ENCODE peak calls at places on chromosomes 4 and X, in seven cellular contexts. One of them, this sample, is unnamed.

GRCh38 chr4:68011684-68012083 is 48.4 kb upstream of the TMPRSS11A start:
- DNase-seq in HFFc6: no peak
- DNase-seq in coronary artery: no peak
- DNase-seq in caudate nucleus: no peak
- DNase-seq in choroid plexus epithelial cell: no peak
- DNase-seq in activated T-helper 2 cell treated with anti-CD3 and anti-CD28 coated beads, Interferon-gamma antibody, Interleukin-2, Interleukin-4, amounts not matched to agents 10 μg/mL and 5 μg/mL and 100 μg/mL, durations not matched to agents 14 hours and 24 hours and 36 hours: no peak
- DNase-seq in GM13976: no peak
- DNase-seq in this sample: no peak

GRCh38 chr4:801436-802124 is 24.3 kb downstream of the CPLX1 start:
- DNase-seq in HFFc6: no peak
- DNase-seq in coronary artery: no peak
- DNase-seq in caudate nucleus: no peak
- DNase-seq in choroid plexus epithelial cell: no peak
- DNase-seq in activated T-helper 2 cell treated with anti-CD3 and anti-CD28 coated beads, Interferon-gamma antibody, Interleukin-2, Interleukin-4, amounts not matched to agents 10 μg/mL and 5 μg/mL and 100 μg/mL, durations not matched to agents 14 hours and 24 hours and 36 hours: no peak
- DNase-seq in GM13976: no peak
- DNase-seq in this sample: no peak

GRCh38 chr4:20391224-20391623 is 139.5 kb downstream of the SLIT2 start:
- DNase-seq in HFFc6: peak; percentile 27
- DNase-seq in coronary artery: no peak
- DNase-seq in caudate nucleus: no peak
- DNase-seq in choroid plexus epithelial cell: peak; percentile 74
- DNase-seq in activated T-helper 2 cell treated with anti-CD3 and anti-CD28 coated beads, Interferon-gamma antibody, Interleukin-2, Interleukin-4, amounts not matched to agents 10 μg/mL and 5 μg/mL and 100 μg/mL, durations not matched to agents 14 hours and 24 hours and 36 hours: no peak
- DNase-seq in GM13976: no peak
- DNase-seq in this sample: peak; percentile 73

GRCh38 chr4:57131849-57132745 is 21.9 kb upstream of the IGFBP7 start:
- DNase-seq in HFFc6: no peak
- DNase-seq in coronary artery: no peak
- DNase-seq in caudate nucleus: no peak
- DNase-seq in choroid plexus epithelial cell: peak; percentile 46
- DNase-seq in activated T-helper 2 cell treated with anti-CD3 and anti-CD28 coated beads, Interferon-gamma antibody, Interleukin-2, Interleukin-4, amounts not matched to agents 10 μg/mL and 5 μg/mL and 100 μg/mL, durations not matched to agents 14 hours and 24 hours and 36 hours: no peak
- DNase-seq in GM13976: no peak
- DNase-seq in this sample: peak; percentile 34

GRCh38 chr4:183637461-183637860 is 21.5 kb downstream of the RWDD4 start:
- DNase-seq in HFFc6: no peak
- DNase-seq in coronary artery: no peak
- DNase-seq in caudate nucleus: no peak
- DNase-seq in choroid plexus epithelial cell: peak; percentile 53
- DNase-seq in activated T-helper 2 cell treated with anti-CD3 and anti-CD28 coated beads, Interferon-gamma antibody, Interleukin-2, Interleukin-4, amounts not matched to agents 10 μg/mL and 5 μg/mL and 100 μg/mL, durations not matched to agents 14 hours and 24 hours and 36 hours: no peak
- DNase-seq in GM13976: no peak
- DNase-seq in this sample: peak; percentile 36

GRCh38 chr4:139973015-139973414 is 181.0 kb downstream of the MAML3 start:
- DNase-seq in HFFc6: no peak
- DNase-seq in coronary artery: no peak
- DNase-seq in caudate nucleus: no peak
- DNase-seq in choroid plexus epithelial cell: no peak
- DNase-seq in activated T-helper 2 cell treated with anti-CD3 and anti-CD28 coated beads, Interferon-gamma antibody, Interleukin-2, Interleukin-4, amounts not matched to agents 10 μg/mL and 5 μg/mL and 100 μg/mL, durations not matched to agents 14 hours and 24 hours and 36 hours: no peak
- DNase-seq in GM13976: no peak
- DNase-seq in this sample: no peak

GRCh38 chr4:73309211-73309610 is 50.6 kb upstream of the ANKRD17 start:
- DNase-seq in HFFc6: peak; percentile 24
- DNase-seq in coronary artery: no peak
- DNase-seq in caudate nucleus: no peak
- DNase-seq in choroid plexus epithelial cell: peak; percentile 57
- DNase-seq in activated T-helper 2 cell treated with anti-CD3 and anti-CD28 coated beads, Interferon-gamma antibody, Interleukin-2, Interleukin-4, amounts not matched to agents 10 μg/mL and 5 μg/mL and 100 μg/mL, durations not matched to agents 14 hours and 24 hours and 36 hours: no peak
- DNase-seq in GM13976: no peak
- DNase-seq in this sample: peak; percentile 63

GRCh38 chrX:40012800-40013682 is 84.7 kb downstream of the BCOR start:
- DNase-seq in HFFc6: peak; percentile 50
- DNase-seq in coronary artery: peak; percentile 80
- DNase-seq in caudate nucleus: no peak
- DNase-seq in choroid plexus epithelial cell: peak; percentile 64
- DNase-seq in activated T-helper 2 cell treated with anti-CD3 and anti-CD28 coated beads, Interferon-gamma antibody, Interleukin-2, Interleukin-4, amounts not matched to agents 10 μg/mL and 5 μg/mL and 100 μg/mL, durations not matched to agents 14 hours and 24 hours and 36 hours: peak; percentile 41
- DNase-seq in GM13976: peak; percentile 70
- DNase-seq in this sample: peak; percentile 70

GRCh38 chrX:154370300-154370881 is 4.0 kb downstream of the FLNA start:
- DNase-seq in HFFc6: no peak
- DNase-seq in coronary artery: no peak
- DNase-seq in caudate nucleus: no peak
- DNase-seq in choroid plexus epithelial cell: peak; percentile 31
- DNase-seq in activated T-helper 2 cell treated with anti-CD3 and anti-CD28 coated beads, Interferon-gamma antibody, Interleukin-2, Interleukin-4, amounts not matched to agents 10 μg/mL and 5 μg/mL and 100 μg/mL, durations not matched to agents 14 hours and 24 hours and 36 hours: no peak
- DNase-seq in GM13976: no peak
- DNase-seq in this sample: peak; percentile 44

GRCh38 chr4:75916091-75916661 is 13.9 kb upstream of the PPEF2 start:
- DNase-seq in HFFc6: peak; percentile 46
- DNase-seq in coronary artery: no peak
- DNase-seq in caudate nucleus: no peak
- DNase-seq in choroid plexus epithelial cell: peak; percentile 78
- DNase-seq in activated T-helper 2 cell treated with anti-CD3 and anti-CD28 coated beads, Interferon-gamma antibody, Interleukin-2, Interleukin-4, amounts not matched to agents 10 μg/mL and 5 μg/mL and 100 μg/mL, durations not matched to agents 14 hours and 24 hours and 36 hours: peak; percentile 18
- DNase-seq in GM13976: peak; percentile 66
- DNase-seq in this sample: peak; percentile 75

GRCh38 chrX:9746148-9746880 is 19.3 kb downstream of the GPR143 start:
- DNase-seq in HFFc6: peak; percentile 34
- DNase-seq in coronary artery: no peak
- DNase-seq in caudate nucleus: no peak
- DNase-seq in choroid plexus epithelial cell: peak; percentile 69
- DNase-seq in activated T-helper 2 cell treated with anti-CD3 and anti-CD28 coated beads, Interferon-gamma antibody, Interleukin-2, Interleukin-4, amounts not matched to agents 10 μg/mL and 5 μg/mL and 100 μg/mL, durations not matched to agents 14 hours and 24 hours and 36 hours: no peak
- DNase-seq in GM13976: no peak
- DNase-seq in this sample: peak; percentile 10

GRCh38 chrX:154409222-154409871 is at the start of gene DNASE1L1:
- DNase-seq in HFFc6: peak; percentile 89
- DNase-seq in coronary artery: peak; percentile 96
- DNase-seq in caudate nucleus: no peak
- DNase-seq in choroid plexus epithelial cell: peak; percentile 82
- DNase-seq in activated T-helper 2 cell treated with anti-CD3 and anti-CD28 coated beads, Interferon-gamma antibody, Interleukin-2, Interleukin-4, amounts not matched to agents 10 μg/mL and 5 μg/mL and 100 μg/mL, durations not matched to agents 14 hours and 24 hours and 36 hours: no peak
- DNase-seq in GM13976: peak; percentile 81
- DNase-seq in this sample: peak; percentile 84

GRCh38 chr4:147103403-147103946 is 157.8 kb upstream of the TTC29 start:
- DNase-seq in HFFc6: peak; percentile 96
- DNase-seq in coronary artery: peak; percentile 96
- DNase-seq in caudate nucleus: no peak
- DNase-seq in choroid plexus epithelial cell: peak; percentile 97
- DNase-seq in activated T-helper 2 cell treated with anti-CD3 and anti-CD28 coated beads, Interferon-gamma antibody, Interleukin-2, Interleukin-4, amounts not matched to agents 10 μg/mL and 5 μg/mL and 100 μg/mL, durations not matched to agents 14 hours and 24 hours and 36 hours: no peak
- DNase-seq in GM13976: no peak
- DNase-seq in this sample: peak; percentile 98

GRCh38 chr4:24559889-24560288 is 24.5 kb downstream of the DHX15 start:
- DNase-seq in HFFc6: no peak
- DNase-seq in coronary artery: no peak
- DNase-seq in caudate nucleus: no peak
- DNase-seq in choroid plexus epithelial cell: peak; percentile 44
- DNase-seq in activated T-helper 2 cell treated with anti-CD3 and anti-CD28 coated beads, Interferon-gamma antibody, Interleukin-2, Interleukin-4, amounts not matched to agents 10 μg/mL and 5 μg/mL and 100 μg/mL, durations not matched to agents 14 hours and 24 hours and 36 hours: no peak
- DNase-seq in GM13976: no peak
- DNase-seq in this sample: peak; percentile 36

GRCh38 chr4:143133966-143134365 is 50.8 kb upstream of the USP38 start:
- DNase-seq in HFFc6: no peak
- DNase-seq in coronary artery: no peak
- DNase-seq in caudate nucleus: no peak
- DNase-seq in choroid plexus epithelial cell: no peak
- DNase-seq in activated T-helper 2 cell treated with anti-CD3 and anti-CD28 coated beads, Interferon-gamma antibody, Interleukin-2, Interleukin-4, amounts not matched to agents 10 μg/mL and 5 μg/mL and 100 μg/mL, durations not matched to agents 14 hours and 24 hours and 36 hours: no peak
- DNase-seq in GM13976: no peak
- DNase-seq in this sample: no peak

GRCh38 chr4:55819634-55820033 is at the start of gene EXOC1L:
- DNase-seq in HFFc6: no peak
- DNase-seq in coronary artery: no peak
- DNase-seq in caudate nucleus: peak; percentile 1
- DNase-seq in choroid plexus epithelial cell: peak; percentile 12
- DNase-seq in activated T-helper 2 cell treated with anti-CD3 and anti-CD28 coated beads, Interferon-gamma antibody, Interleukin-2, Interleukin-4, amounts not matched to agents 10 μg/mL and 5 μg/mL and 100 μg/mL, durations not matched to agents 14 hours and 24 hours and 36 hours: no peak
- DNase-seq in GM13976: no peak
- DNase-seq in this sample: peak; percentile 22

GRCh38 chr4:107453231-107453630 is 266.8 kb downstream of the PAPSS1 start:
- DNase-seq in HFFc6: no peak
- DNase-seq in coronary artery: no peak
- DNase-seq in caudate nucleus: no peak
- DNase-seq in choroid plexus epithelial cell: peak; percentile 2
- DNase-seq in activated T-helper 2 cell treated with anti-CD3 and anti-CD28 coated beads, Interferon-gamma antibody, Interleukin-2, Interleukin-4, amounts not matched to agents 10 μg/mL and 5 μg/mL and 100 μg/mL, durations not matched to agents 14 hours and 24 hours and 36 hours: no peak
- DNase-seq in GM13976: no peak
- DNase-seq in this sample: peak; percentile 21

GRCh38 chr4:78612398-78613005 is 60.9 kb downstream of the ANXA3 start:
- DNase-seq in HFFc6: peak; percentile 45
- DNase-seq in coronary artery: no peak
- DNase-seq in caudate nucleus: peak; percentile 19
- DNase-seq in choroid plexus epithelial cell: peak; percentile 77
- DNase-seq in activated T-helper 2 cell treated with anti-CD3 and anti-CD28 coated beads, Interferon-gamma antibody, Interleukin-2, Interleukin-4, amounts not matched to agents 10 μg/mL and 5 μg/mL and 100 μg/mL, durations not matched to agents 14 hours and 24 hours and 36 hours: no peak
- DNase-seq in GM13976: peak; percentile 14
- DNase-seq in this sample: peak; percentile 78

GRCh38 chr4:73010789-73011628 is 58.5 kb downstream of the COX18 start:
- DNase-seq in HFFc6: no peak
- DNase-seq in coronary artery: no peak
- DNase-seq in caudate nucleus: no peak
- DNase-seq in choroid plexus epithelial cell: no peak
- DNase-seq in activated T-helper 2 cell treated with anti-CD3 and anti-CD28 coated beads, Interferon-gamma antibody, Interleukin-2, Interleukin-4, amounts not matched to agents 10 μg/mL and 5 μg/mL and 100 μg/mL, durations not matched to agents 14 hours and 24 hours and 36 hours: no peak
- DNase-seq in GM13976: no peak
- DNase-seq in this sample: no peak

GRCh38 chr4:88533088-88533790 is 9.7 kb upstream of the PYURF start:
- DNase-seq in HFFc6: peak; percentile 56
- DNase-seq in coronary artery: no peak
- DNase-seq in caudate nucleus: no peak
- DNase-seq in choroid plexus epithelial cell: peak; percentile 39
- DNase-seq in activated T-helper 2 cell treated with anti-CD3 and anti-CD28 coated beads, Interferon-gamma antibody, Interleukin-2, Interleukin-4, amounts not matched to agents 10 μg/mL and 5 μg/mL and 100 μg/mL, durations not matched to agents 14 hours and 24 hours and 36 hours: no peak
- DNase-seq in GM13976: no peak
- DNase-seq in this sample: peak; percentile 39

GRCh38 chr4:118059397-118059796 is 25.1 kb downstream of the NDST3 start:
- DNase-seq in HFFc6: no peak
- DNase-seq in coronary artery: no peak
- DNase-seq in caudate nucleus: no peak
- DNase-seq in choroid plexus epithelial cell: no peak
- DNase-seq in activated T-helper 2 cell treated with anti-CD3 and anti-CD28 coated beads, Interferon-gamma antibody, Interleukin-2, Interleukin-4, amounts not matched to agents 10 μg/mL and 5 μg/mL and 100 μg/mL, durations not matched to agents 14 hours and 24 hours and 36 hours: no peak
- DNase-seq in GM13976: no peak
- DNase-seq in this sample: no peak

GRCh38 chr4:86482851-86483490 is 111.1 kb upstream of the PTPN13 start:
- DNase-seq in HFFc6: no peak
- DNase-seq in coronary artery: no peak
- DNase-seq in caudate nucleus: no peak
- DNase-seq in choroid plexus epithelial cell: peak; percentile 46
- DNase-seq in activated T-helper 2 cell treated with anti-CD3 and anti-CD28 coated beads, Interferon-gamma antibody, Interleukin-2, Interleukin-4, amounts not matched to agents 10 μg/mL and 5 μg/mL and 100 μg/mL, durations not matched to agents 14 hours and 24 hours and 36 hours: no peak
- DNase-seq in GM13976: no peak
- DNase-seq in this sample: peak; percentile 58

GRCh38 chr4:87058272-87059073 is 123.7 kb downstream of the AFF1 start:
- DNase-seq in HFFc6: no peak
- DNase-seq in coronary artery: no peak
- DNase-seq in caudate nucleus: peak; percentile 28
- DNase-seq in choroid plexus epithelial cell: peak; percentile 50
- DNase-seq in activated T-helper 2 cell treated with anti-CD3 and anti-CD28 coated beads, Interferon-gamma antibody, Interleukin-2, Interleukin-4, amounts not matched to agents 10 μg/mL and 5 μg/mL and 100 μg/mL, durations not matched to agents 14 hours and 24 hours and 36 hours: no peak
- DNase-seq in GM13976: no peak
- DNase-seq in this sample: peak; percentile 39

This sample was measured in adipocyte.